ENCODE peak calls at places on chromosomes 4 and X, in four cellular contexts. Y is HCT116, W is HepG2, G is K562. V is an unnamed sample.

GRCh38 chr4:74661427-74662171 is 132.7 kb downstream of the BTC start:
- DNase-seq in W (peak), G (no peak), Y (no peak), V (no peak)

GRCh38 chr4:5433196-5433595 is 275.2 kb downstream of the EVC2 start:
- DNase-seq in G (no peak), W (no peak), Y (no peak), V (no peak)

GRCh38 chrX:155055494-155055893 is 15.4 kb downstream of the CMC4 start:
- DNase-seq in G (no peak), W (no peak), Y (no peak), V (no peak)

GRCh38 chr4:151917145-151917775 is 156.5 kb upstream of the GATB start:
- DNase-seq in W (no peak), G (no peak), Y (no peak), V (no peak)

GRCh38 chr4:100076753-100077152 is 113.5 kb downstream of the DDIT4L start:
- DNase-seq in Y (no peak), W (no peak), G (no peak), V (no peak)

GRCh38 chrX:17377047-17377692 is 2.2 kb downstream of the NHS start:
- DNase-seq in W (no peak), G (no peak), Y (peak), V (no peak)

GRCh38 chr4:40283968-40284367 is 51.2 kb upstream of the CHRNA9 start:
- DNase-seq in W (no peak), Y (peak), G (no peak), V (no peak)

GRCh38 chr4:7767966-7768365 is 171.7 kb downstream of the AFAP1 start:
- DNase-seq in Y (no peak), W (no peak), G (no peak), V (no peak)

GRCh38 chr4:48268956-48269860 is at the start of gene TEC:
- DNase-seq in Y (peak), W (no peak), G (peak), V (no peak)

GRCh38 chr4:154490589-154491340 is 834 bp downstream of the DCHS2 start:
- DNase-seq in G (no peak), W (no peak), Y (no peak), V (no peak)

GRCh38 chr4:78904143-78904542 is 35.1 kb downstream of the PAQR3 start:
- DNase-seq in W (no peak), Y (no peak), G (no peak), V (no peak)

GRCh38 chr4:87973283-87974169 is 2.0 kb upstream of the SPP1 start:
- DNase-seq in G (peak), Y (peak), W (peak), V (peak)

GRCh38 chrX:101656817-101657216 is 2.8 kb downstream of the ARMCX2 start:
- DNase-seq in G (no peak), W (no peak), Y (no peak), V (no peak)

GRCh38 chrX:18884916-18885315 is 99.0 kb downstream of the PHKA2 start:
- DNase-seq in W (no peak), G (no peak), Y (no peak), V (no peak)
- TF ChIP-seq REST in W (peak), G (no peak), Y (no peak), V (no peak)

DNA sequence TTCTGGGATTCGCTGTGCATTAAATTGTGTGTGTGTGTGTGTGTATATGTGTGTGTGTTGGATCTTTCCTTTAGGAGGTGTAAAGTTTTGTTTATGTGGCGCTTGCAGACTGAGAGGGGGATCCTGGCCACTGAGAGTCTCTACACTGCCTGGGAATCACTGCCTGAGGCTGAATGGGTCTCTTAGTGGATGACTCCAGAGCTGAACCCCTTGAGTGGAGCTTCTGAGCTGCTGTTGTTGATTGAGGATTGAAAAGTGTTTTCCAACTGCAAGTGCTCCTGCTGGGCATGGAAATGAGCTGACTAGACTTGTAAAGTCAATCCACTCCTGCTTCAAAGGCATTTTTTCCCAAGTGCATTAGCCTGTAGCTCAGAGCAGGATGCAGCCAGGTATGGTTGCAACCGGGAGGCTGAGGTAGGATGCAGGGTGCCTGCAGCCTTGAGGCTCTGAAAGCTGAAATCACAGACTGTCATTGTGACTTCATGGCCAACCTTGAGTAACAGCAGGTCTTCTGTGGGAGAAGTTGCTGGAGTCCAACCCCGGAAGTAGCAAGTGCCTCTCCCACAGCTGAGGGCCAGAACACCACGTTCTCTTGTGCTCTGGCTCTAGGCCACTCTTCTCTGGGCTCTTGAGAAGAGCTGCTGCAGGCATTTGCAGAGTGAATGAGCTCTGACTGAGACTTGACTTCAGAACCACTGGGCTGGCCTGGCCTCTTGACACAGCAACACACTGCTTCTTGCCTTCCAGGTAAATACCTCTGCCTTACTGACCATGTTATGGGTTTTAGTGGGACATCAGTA is at the start of gene TBX22:
- DNase-seq in W (no peak), Y (no peak), G (no peak), V (no peak)
- TF ChIP-seq TCF7L2 in W (no peak), Y (no peak), G (no peak), V (no peak)

GRCh38 chr4:61397174-61397573 is 197.0 kb downstream of the ADGRL3 start:
- DNase-seq in W (no peak), G (no peak), Y (no peak), V (no peak)
- TF ChIP-seq POLR2AphosphoS5 in W (no peak), G (no peak), Y (no peak), V (no peak)

DNA sequence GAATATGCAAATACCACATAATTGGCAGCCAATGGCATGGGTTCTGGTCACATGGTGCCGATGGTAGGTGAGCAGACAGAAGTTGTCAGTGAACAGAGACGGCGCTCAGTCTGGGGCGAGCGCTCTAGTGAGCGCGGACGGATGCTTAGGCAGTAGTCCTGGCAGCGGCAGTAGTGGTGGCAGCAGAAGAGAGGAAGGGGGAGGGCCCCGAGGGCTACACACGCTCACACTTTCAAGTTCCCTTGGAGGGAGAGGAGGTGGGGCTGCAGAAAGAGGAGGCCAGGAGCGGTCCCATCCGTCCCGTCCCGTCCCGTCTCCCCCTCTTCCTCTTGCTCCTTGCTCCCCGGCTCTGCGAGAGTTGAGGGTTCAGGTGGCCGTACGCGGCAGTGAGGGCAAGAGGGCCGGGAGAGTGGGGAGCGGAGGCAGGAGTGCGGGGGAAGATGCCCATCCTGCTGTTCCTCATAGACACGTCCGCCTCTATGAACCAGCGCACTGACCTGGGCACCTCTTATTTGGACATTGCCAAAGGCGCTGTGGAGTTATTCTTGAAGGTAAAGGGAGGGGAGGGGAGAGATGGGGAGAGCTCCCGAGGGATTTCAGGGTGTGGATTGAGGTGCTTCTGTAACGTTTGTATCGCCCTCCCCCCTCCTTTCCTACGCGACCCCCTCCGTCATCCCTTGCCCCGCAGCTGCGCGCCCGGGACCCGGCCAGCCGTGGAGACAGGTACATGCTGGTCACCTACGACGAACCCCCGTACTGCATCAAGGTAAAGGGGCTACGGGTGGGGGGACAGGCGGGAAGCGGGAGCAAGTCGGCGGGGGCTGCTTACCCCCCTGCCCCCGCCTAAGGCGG is at the start of gene INTS6L:
- DNase-seq in G (peak), W (no peak), Y (peak), V (peak)
- TF ChIP-seq REST in G (no peak), W (no peak), Y (no peak), V (no peak)

GRCh38 chr4:176270669-176271068 is 1.6 kb upstream of the ASB5 start:
- DNase-seq in Y (peak), W (peak), G (no peak), V (peak)
- TF ChIP-seq TCF7L2 in Y (no peak), W (no peak), G (no peak), V (no peak)